ENCODE peak calls at places on chromosome 4, in five cellular contexts. One of them, this sample, is unnamed.

GRCh38 chr4:77618383-77619241 is 13.0 kb downstream of the CXCL13 start:
- DNase-seq in GM12878: no peak
- DNase-seq in CD4-positive, alpha-beta T cell: peak
- DNase-seq in upper lobe of right lung: no peak
- DNase-seq in type B pancreatic cell: no peak
- DNase-seq in this sample: no peak

GRCh38 chr4:114272226-114272625 is 292.8 kb upstream of the ARSJ start:
- DNase-seq in type B pancreatic cell: no peak
- DNase-seq in GM12878: no peak
- DNase-seq in upper lobe of right lung: no peak
- DNase-seq in CD4-positive, alpha-beta T cell: no peak
- DNase-seq in this sample: no peak

GRCh38 chr4:105352826-105353225 is 121.0 kb downstream of the PPA2 start:
- DNase-seq in CD4-positive, alpha-beta T cell: no peak
- DNase-seq in type B pancreatic cell: no peak
- DNase-seq in GM12878: peak
- DNase-seq in upper lobe of right lung: no peak
- DNase-seq in this sample: no peak

GRCh38 chr4:134018845-134019244 is 182.7 kb downstream of the PABPC4L start:
- DNase-seq in upper lobe of right lung: no peak
- DNase-seq in CD4-positive, alpha-beta T cell: no peak
- DNase-seq in GM12878: no peak
- DNase-seq in type B pancreatic cell: no peak
- DNase-seq in this sample: no peak

GRCh38 chr4:36872679-36873078 is 371.9 kb upstream of the NWD2 start:
- DNase-seq in CD4-positive, alpha-beta T cell: no peak
- DNase-seq in upper lobe of right lung: no peak
- DNase-seq in GM12878: no peak
- DNase-seq in type B pancreatic cell: no peak
- DNase-seq in this sample: no peak

GRCh38 chr4:123603165-123603564 is 206.6 kb downstream of the SPRY1 start:
- DNase-seq in GM12878: no peak
- DNase-seq in CD4-positive, alpha-beta T cell: no peak
- DNase-seq in type B pancreatic cell: no peak
- DNase-seq in upper lobe of right lung: no peak
- DNase-seq in this sample: no peak

GRCh38 chr4:188372856-188373255 is 233.6 kb downstream of the TRIML1 start:
- DNase-seq in upper lobe of right lung: no peak
- DNase-seq in CD4-positive, alpha-beta T cell: no peak
- DNase-seq in type B pancreatic cell: no peak
- DNase-seq in GM12878: no peak
- DNase-seq in this sample: peak

GRCh38 chr4:7398104-7398423 is 36.7 kb downstream of the PSAPL1 start:
- DNase-seq in upper lobe of right lung: peak
- DNase-seq in type B pancreatic cell: peak
- DNase-seq in CD4-positive, alpha-beta T cell: no peak
- DNase-seq in GM12878: no peak
- DNase-seq in this sample: no peak

GRCh38 chr4:183407128-183407585 is 37.3 kb upstream of the CDKN2AIP start:
- DNase-seq in type B pancreatic cell: peak
- DNase-seq in GM12878: peak
- DNase-seq in CD4-positive, alpha-beta T cell: peak
- DNase-seq in upper lobe of right lung: peak
- DNase-seq in this sample: peak

GRCh38 chr4:7929530-7929951 is 10.1 kb downstream of the AFAP1 start:
- DNase-seq in upper lobe of right lung: peak
- DNase-seq in GM12878: no peak
- DNase-seq in type B pancreatic cell: no peak
- DNase-seq in CD4-positive, alpha-beta T cell: no peak
- DNase-seq in this sample: no peak

GRCh38 chr4:143700420-143701352 is at the start of gene FREM3:
- DNase-seq in GM12878: no peak
- DNase-seq in type B pancreatic cell: no peak
- DNase-seq in CD4-positive, alpha-beta T cell: no peak
- DNase-seq in upper lobe of right lung: peak
- DNase-seq in this sample: no peak

GRCh38 chr4:150971901-150972300 is 43.2 kb downstream of the LRBA start:
- DNase-seq in GM12878: no peak
- DNase-seq in upper lobe of right lung: no peak
- DNase-seq in CD4-positive, alpha-beta T cell: no peak
- DNase-seq in type B pancreatic cell: no peak
- DNase-seq in this sample: no peak

GRCh38 chr4:133808151-133808550 is 393.4 kb downstream of the PABPC4L start:
- DNase-seq in type B pancreatic cell: no peak
- DNase-seq in upper lobe of right lung: no peak
- DNase-seq in CD4-positive, alpha-beta T cell: no peak
- DNase-seq in GM12878: no peak
- DNase-seq in this sample: no peak

GRCh38 chr4:158159718-158160094 is 13.1 kb downstream of the GASK1B start:
- DNase-seq in CD4-positive, alpha-beta T cell: no peak
- DNase-seq in GM12878: no peak
- DNase-seq in upper lobe of right lung: no peak
- DNase-seq in type B pancreatic cell: no peak
- DNase-seq in this sample: no peak

GRCh38 chr4:152458801-152459302 is 77.0 kb downstream of the FBXW7 start:
- DNase-seq in GM12878: peak
- DNase-seq in upper lobe of right lung: no peak
- DNase-seq in type B pancreatic cell: no peak
- DNase-seq in CD4-positive, alpha-beta T cell: no peak
- DNase-seq in this sample: peak